ENCODE peak calls at places on chromosomes 1 and 21, in nine cellular contexts. One of them, this sample, is unnamed.

GRCh38 chr1:67733741-67734690 is 49.0 kb downstream of the GADD45A start:
- DNase-seq in cardiac muscle cell: no peak
- DNase-seq in coronary artery: no peak
- DNase-seq in PC-9: peak
- DNase-seq in thoracic aorta: no peak
- DNase-seq in lung: no peak
- DNase-seq in aorta: no peak
- DNase-seq in IMR-90: no peak
- DNase-seq in CD8-positive, alpha-beta T cell: no peak
- DNase-seq in this sample: no peak

GRCh38 chr1:201126832-201127754 is at the start of gene ASCL5:
- DNase-seq in cardiac muscle cell: no peak
- DNase-seq in coronary artery: no peak
- DNase-seq in aorta: no peak
- DNase-seq in lung: peak
- DNase-seq in IMR-90: peak
- DNase-seq in CD8-positive, alpha-beta T cell: no peak
- DNase-seq in PC-9: peak
- DNase-seq in thoracic aorta: no peak
- DNase-seq in this sample: no peak

GRCh38 chr21:33844104-33844889 is 71.3 kb downstream of the ATP5PO start:
- DNase-seq in IMR-90: no peak
- DNase-seq in cardiac muscle cell: peak
- DNase-seq in thoracic aorta: no peak
- DNase-seq in aorta: no peak
- DNase-seq in PC-9: no peak
- DNase-seq in lung: no peak
- DNase-seq in coronary artery: peak
- DNase-seq in CD8-positive, alpha-beta T cell: no peak
- DNase-seq in this sample: no peak

GRCh38 chr1:226764533-226764932 is 25.5 kb upstream of the ITPKB start:
- DNase-seq in aorta: no peak
- DNase-seq in coronary artery: no peak
- DNase-seq in CD8-positive, alpha-beta T cell: no peak
- DNase-seq in IMR-90: no peak
- DNase-seq in thoracic aorta: no peak
- DNase-seq in cardiac muscle cell: no peak
- DNase-seq in PC-9: no peak
- DNase-seq in lung: no peak
- DNase-seq in this sample: no peak

GRCh38 chr1:117114816-117115215 is 6.7 kb downstream of the TRIM45 start:
- DNase-seq in CD8-positive, alpha-beta T cell: no peak
- DNase-seq in coronary artery: no peak
- DNase-seq in cardiac muscle cell: no peak
- DNase-seq in lung: no peak
- DNase-seq in IMR-90: no peak
- DNase-seq in aorta: no peak
- DNase-seq in thoracic aorta: no peak
- DNase-seq in PC-9: peak
- DNase-seq in this sample: no peak

GRCh38 chr1:32754282-32755097 is 51.9 kb upstream of the SYNC start:
- DNase-seq in IMR-90: peak
- DNase-seq in PC-9: no peak
- DNase-seq in CD8-positive, alpha-beta T cell: peak
- DNase-seq in coronary artery: no peak
- DNase-seq in cardiac muscle cell: no peak
- DNase-seq in thoracic aorta: no peak
- DNase-seq in lung: no peak
- DNase-seq in aorta: no peak
- DNase-seq in this sample: no peak

GRCh38 chr1:240114222-240114621 is 22.5 kb downstream of the FMN2 start:
- DNase-seq in aorta: no peak
- DNase-seq in thoracic aorta: no peak
- DNase-seq in IMR-90: no peak
- DNase-seq in lung: no peak
- DNase-seq in CD8-positive, alpha-beta T cell: no peak
- DNase-seq in cardiac muscle cell: no peak
- DNase-seq in PC-9: no peak
- DNase-seq in coronary artery: no peak
- DNase-seq in this sample: no peak

GRCh38 chr1:10979483-10979920 is 33.0 kb upstream of the TARDBP start:
- DNase-seq in cardiac muscle cell: peak
- DNase-seq in lung: no peak
- DNase-seq in CD8-positive, alpha-beta T cell: no peak
- DNase-seq in IMR-90: no peak
- DNase-seq in aorta: no peak
- DNase-seq in thoracic aorta: peak
- DNase-seq in PC-9: no peak
- DNase-seq in coronary artery: no peak
- DNase-seq in this sample: no peak

GRCh38 chr1:171809834-171810233 is 28.4 kb downstream of the METTL13 start:
- DNase-seq in cardiac muscle cell: no peak
- DNase-seq in lung: no peak
- DNase-seq in IMR-90: no peak
- DNase-seq in coronary artery: no peak
- DNase-seq in CD8-positive, alpha-beta T cell: no peak
- DNase-seq in PC-9: no peak
- DNase-seq in thoracic aorta: no peak
- DNase-seq in aorta: no peak
- DNase-seq in this sample: no peak

GRCh38 chr1:156673387-156674121 is 3.7 kb downstream of the NES start:
- DNase-seq in PC-9: no peak
- DNase-seq in aorta: no peak
- DNase-seq in CD8-positive, alpha-beta T cell: no peak
- DNase-seq in cardiac muscle cell: peak
- DNase-seq in IMR-90: peak
- DNase-seq in coronary artery: no peak
- DNase-seq in thoracic aorta: no peak
- DNase-seq in lung: no peak
- DNase-seq in this sample: no peak

GRCh38 chr1:156669794-156670193 is 7.4 kb downstream of the NES start:
- DNase-seq in CD8-positive, alpha-beta T cell: no peak
- DNase-seq in coronary artery: no peak
- DNase-seq in cardiac muscle cell: no peak
- DNase-seq in thoracic aorta: no peak
- DNase-seq in PC-9: no peak
- DNase-seq in lung: no peak
- DNase-seq in IMR-90: no peak
- DNase-seq in aorta: no peak
- DNase-seq in this sample: no peak

GRCh38 chr1:156670791-156671190 is 6.4 kb downstream of the NES start:
- DNase-seq in PC-9: no peak
- DNase-seq in cardiac muscle cell: no peak
- DNase-seq in thoracic aorta: no peak
- DNase-seq in CD8-positive, alpha-beta T cell: no peak
- DNase-seq in lung: no peak
- DNase-seq in aorta: no peak
- DNase-seq in IMR-90: no peak
- DNase-seq in coronary artery: no peak
- DNase-seq in this sample: no peak

GRCh38 chr1:156670359-156670758 is 6.8 kb downstream of the NES start:
- DNase-seq in lung: no peak
- DNase-seq in coronary artery: no peak
- DNase-seq in CD8-positive, alpha-beta T cell: no peak
- DNase-seq in thoracic aorta: no peak
- DNase-seq in PC-9: no peak
- DNase-seq in IMR-90: no peak
- DNase-seq in cardiac muscle cell: no peak
- DNase-seq in aorta: no peak
- DNase-seq in this sample: no peak

DNA sequence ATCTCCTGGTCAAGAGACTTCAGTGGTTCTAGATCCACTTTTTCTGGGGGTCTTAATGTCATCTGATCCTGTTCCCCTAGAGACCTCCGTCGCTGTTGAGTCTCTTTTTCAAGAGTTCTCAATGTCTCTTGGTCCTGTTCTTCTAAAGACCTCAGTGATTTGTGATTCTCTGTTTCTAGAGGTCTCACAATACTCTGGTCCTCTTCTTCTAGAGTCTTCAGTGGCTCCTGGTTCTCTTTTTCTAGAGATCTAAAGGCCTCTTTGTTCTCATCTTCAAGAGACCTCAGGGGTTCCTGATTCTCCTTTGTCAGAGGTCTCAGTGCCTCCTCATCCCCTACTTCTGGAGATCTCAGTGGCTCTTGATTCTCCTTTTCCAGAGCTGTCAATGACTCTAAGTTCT is 5.4 kb downstream of the NES start:
- DNase-seq in PC-9: no peak
- DNase-seq in IMR-90: no peak
- DNase-seq in thoracic aorta: no peak
- DNase-seq in lung: no peak
- DNase-seq in CD8-positive, alpha-beta T cell: no peak
- DNase-seq in aorta: no peak
- DNase-seq in coronary artery: no peak
- DNase-seq in cardiac muscle cell: no peak
- DNase-seq in this sample: no peak
- H3K27ac ChIP-seq in PC-9: no peak
- H3K27ac ChIP-seq in IMR-90: no peak
- H3K27ac ChIP-seq in thoracic aorta: no peak
- H3K27ac ChIP-seq in lung: no peak
- H3K27ac ChIP-seq in CD8-positive, alpha-beta T cell: no peak
- H3K27ac ChIP-seq in aorta: no peak
- H3K27ac ChIP-seq in coronary artery: no peak
- H3K27ac ChIP-seq in cardiac muscle cell: peak
- H3K27ac ChIP-seq in this sample: no peak

DNA sequence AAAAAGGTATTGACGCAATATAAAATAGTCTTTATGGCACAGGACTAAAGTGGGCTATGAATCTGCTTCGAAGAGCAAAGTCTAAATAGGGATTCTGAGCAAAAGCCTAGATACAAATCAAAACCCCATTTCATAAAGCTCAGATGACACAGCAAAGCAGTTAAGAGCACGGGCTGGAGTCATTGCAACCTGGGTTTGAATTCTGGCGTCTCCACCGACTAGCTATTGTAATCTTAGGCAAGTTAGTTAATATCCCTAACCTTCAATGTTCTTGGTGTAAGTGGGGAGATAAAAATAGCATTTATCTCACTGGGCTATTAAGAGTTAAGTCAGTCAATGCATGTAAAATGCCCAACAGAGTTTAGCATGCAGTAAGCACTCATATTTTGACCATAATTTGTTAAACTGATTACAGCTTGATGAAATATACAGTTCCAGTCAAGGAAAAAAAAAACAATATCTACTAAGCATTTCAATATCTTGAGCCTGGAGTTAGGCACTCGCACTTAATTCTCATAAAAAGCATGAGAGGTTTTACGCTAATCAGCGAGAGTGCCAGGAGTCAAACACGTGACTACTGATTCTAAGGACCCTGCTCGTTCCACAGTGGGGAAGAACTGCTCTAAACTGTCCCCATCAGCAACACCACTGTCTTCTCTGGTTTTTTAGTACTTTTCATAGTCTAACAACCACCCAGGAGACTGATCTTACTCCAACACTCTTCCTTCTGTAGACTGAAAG is 75.5 kb downstream of the JAK1 start:
- DNase-seq in coronary artery: no peak
- DNase-seq in CD8-positive, alpha-beta T cell: no peak
- DNase-seq in aorta: no peak
- DNase-seq in thoracic aorta: no peak
- DNase-seq in IMR-90: no peak
- DNase-seq in lung: no peak
- DNase-seq in cardiac muscle cell: no peak
- DNase-seq in PC-9: no peak
- DNase-seq in this sample: no peak
- H3K27ac ChIP-seq in coronary artery: no peak
- H3K27ac ChIP-seq in CD8-positive, alpha-beta T cell: no peak
- H3K27ac ChIP-seq in aorta: no peak
- H3K27ac ChIP-seq in thoracic aorta: no peak
- H3K27ac ChIP-seq in IMR-90: no peak
- H3K27ac ChIP-seq in lung: peak
- H3K27ac ChIP-seq in cardiac muscle cell: peak
- H3K27ac ChIP-seq in PC-9: no peak
- H3K27ac ChIP-seq in this sample: peak

DNA sequence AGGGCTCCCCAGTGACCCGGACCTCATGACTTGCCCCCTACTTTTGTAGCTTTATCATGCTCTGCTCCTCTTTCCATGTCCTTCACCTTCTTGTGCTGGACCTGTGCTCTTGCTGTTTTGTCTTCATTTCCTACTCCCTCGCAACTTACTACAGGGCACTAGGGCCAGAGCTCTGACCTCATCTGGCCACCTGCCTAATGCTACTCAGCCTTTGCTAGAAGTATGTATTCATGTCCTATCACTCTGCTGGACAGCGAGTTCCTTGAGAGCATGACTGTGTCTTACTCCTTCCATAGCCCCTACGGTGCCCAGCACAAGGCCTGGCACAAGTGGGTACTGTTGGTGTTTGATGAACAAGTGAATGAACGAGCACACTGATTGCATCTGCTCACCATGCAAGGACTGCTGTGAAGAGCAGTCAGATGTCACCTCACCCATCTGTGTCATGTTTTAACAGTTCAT is 1.9 kb downstream of the MTFR1L start:
- DNase-seq in thoracic aorta: no peak
- DNase-seq in cardiac muscle cell: peak
- DNase-seq in CD8-positive, alpha-beta T cell: no peak
- DNase-seq in coronary artery: peak
- DNase-seq in aorta: no peak
- DNase-seq in IMR-90: peak
- DNase-seq in PC-9: no peak
- DNase-seq in lung: no peak
- DNase-seq in this sample: no peak
- H3K27ac ChIP-seq in thoracic aorta: peak
- H3K27ac ChIP-seq in cardiac muscle cell: peak
- H3K27ac ChIP-seq in CD8-positive, alpha-beta T cell: peak
- H3K27ac ChIP-seq in coronary artery: no peak
- H3K27ac ChIP-seq in aorta: peak
- H3K27ac ChIP-seq in IMR-90: no peak
- H3K27ac ChIP-seq in PC-9: no peak
- H3K27ac ChIP-seq in lung: no peak
- H3K27ac ChIP-seq in this sample: peak

GRCh38 chr1:20590313-20590777 is 1.4 kb downstream of the CDA start:
- DNase-seq in aorta: no peak
- DNase-seq in cardiac muscle cell: peak
- DNase-seq in CD8-positive, alpha-beta T cell: no peak
- DNase-seq in IMR-90: peak
- DNase-seq in lung: no peak
- DNase-seq in PC-9: peak
- DNase-seq in thoracic aorta: no peak
- DNase-seq in coronary artery: no peak
- DNase-seq in this sample: no peak

GRCh38 chr1:20589331-20590312 is 725 bp downstream of the CDA start:
- DNase-seq in CD8-positive, alpha-beta T cell: no peak
- DNase-seq in thoracic aorta: no peak
- DNase-seq in coronary artery: no peak
- DNase-seq in lung: peak
- DNase-seq in aorta: peak
- DNase-seq in cardiac muscle cell: peak
- DNase-seq in PC-9: no peak
- DNase-seq in IMR-90: peak
- DNase-seq in this sample: no peak

GRCh38 chr1:20588634-20589225 is at the start of gene CDA:
- DNase-seq in aorta: no peak
- DNase-seq in cardiac muscle cell: no peak
- DNase-seq in PC-9: peak
- DNase-seq in CD8-positive, alpha-beta T cell: no peak
- DNase-seq in thoracic aorta: no peak
- DNase-seq in IMR-90: no peak
- DNase-seq in coronary artery: no peak
- DNase-seq in lung: no peak
- DNase-seq in this sample: no peak

GRCh38 chr1:20586939-20587638 is 1.8 kb upstream of the CDA start:
- DNase-seq in aorta: no peak
- DNase-seq in lung: no peak
- DNase-seq in thoracic aorta: no peak
- DNase-seq in PC-9: no peak
- DNase-seq in coronary artery: no peak
- DNase-seq in CD8-positive, alpha-beta T cell: no peak
- DNase-seq in IMR-90: no peak
- DNase-seq in cardiac muscle cell: no peak
- DNase-seq in this sample: no peak

GRCh38 chr1:20587639-20588017 is 1.3 kb upstream of the CDA start:
- DNase-seq in thoracic aorta: no peak
- DNase-seq in PC-9: peak
- DNase-seq in lung: no peak
- DNase-seq in IMR-90: peak
- DNase-seq in CD8-positive, alpha-beta T cell: no peak
- DNase-seq in aorta: no peak
- DNase-seq in cardiac muscle cell: no peak
- DNase-seq in coronary artery: no peak
- DNase-seq in this sample: no peak
- H3K27ac ChIP-seq in thoracic aorta: no peak
- H3K27ac ChIP-seq in PC-9: peak
- H3K27ac ChIP-seq in lung: no peak
- H3K27ac ChIP-seq in IMR-90: no peak
- H3K27ac ChIP-seq in CD8-positive, alpha-beta T cell: no peak
- H3K27ac ChIP-seq in aorta: no peak
- H3K27ac ChIP-seq in cardiac muscle cell: no peak
- H3K27ac ChIP-seq in coronary artery: no peak
- H3K27ac ChIP-seq in this sample: no peak

This sample was measured in Panc1.